ENCODE peak calls at places on chromosomes 7 and 10, in eight cellular contexts. G is mucosa of descending colon; T is A549; C is tibial artery; A is adrenal gland; K is hepatocyte; X is Peyer's patch; W is naive thymus-derived CD4-positive, alpha-beta T cell. J is an unnamed sample.

GRCh38 chr7:129530881-129531391 is 28.6 kb downstream of the SMKR1 start:
- DNase-seq in K (peak; percentile 13), X (no peak), C (no peak), W (no peak), G (no peak), T (peak; percentile 62), A (peak; percentile 10), J (no peak)

GRCh38 chr7:101707587-101707986 is 78.5 kb upstream of the MYL10 start:
- DNase-seq in C (no peak), K (peak; percentile 53), T (no peak), X (peak; percentile 75), A (no peak), G (peak; percentile 82), W (no peak), J (no peak)

GRCh38 chr10:60856405-60856804 is 78.1 kb downstream of the CDK1 start:
- DNase-seq in A (no peak), W (no peak), X (no peak), G (no peak), C (no peak), T (no peak), K (no peak), J (no peak)

GRCh38 chr10:782751-783648 is 93.5 kb upstream of the DIP2C start:
- DNase-seq in C (no peak), A (no peak), K (no peak), T (no peak), X (peak; percentile 27), G (no peak), W (no peak), J (no peak)

GRCh38 chr10:111303887-111304286 is 227.1 kb downstream of the ADRA2A start:
- DNase-seq in G (no peak), W (no peak), K (no peak), C (no peak), T (no peak), X (no peak), A (no peak), J (no peak)

GRCh38 chr10:133100706-133101463 is 13.2 kb downstream of the ADGRA1 start:
- DNase-seq in A (no peak), K (peak; percentile 41), T (peak; percentile 28), C (no peak), X (no peak), G (peak; percentile 35), W (no peak), J (no peak)

GRCh38 chr10:13414137-13414536 is 66.0 kb upstream of the SEPHS1 start:
- DNase-seq in G (no peak), K (no peak), A (no peak), X (no peak), C (no peak), T (no peak), W (no peak), J (no peak)

GRCh38 chr10:96044686-96045085 is 1.3 kb downstream of the CCNJ start:
- DNase-seq in T (no peak), W (no peak), A (no peak), G (no peak), K (peak; percentile 19), X (no peak), C (no peak), J (no peak)

GRCh38 chr7:98387544-98388226 is 13.2 kb downstream of the BAIAP2L1 start:
- DNase-seq in A (no peak), X (no peak), G (no peak), K (no peak), T (no peak), W (no peak), C (no peak), J (no peak)

GRCh38 chr10:109784236-109784635 is 139.1 kb downstream of the XPNPEP1 start:
- DNase-seq in W (no peak), G (no peak), T (no peak), C (no peak), A (no peak), K (no peak), X (no peak), J (no peak)

GRCh38 chr10:131556897-131557500 is 245.5 kb upstream of the TCERG1L start:
- DNase-seq in W (no peak), K (no peak), A (no peak), C (no peak), T (no peak), G (no peak), X (no peak), J (no peak)
- H3K9me3 ChIP-seq in W (no peaks in the 10 kb centered on the region), K (no peaks in the 10 kb centered on the region), A (no peaks in the 10 kb centered on the region), C (no peaks in the 10 kb centered on the region), T (no peaks in the 10 kb centered on the region), G (no peaks in the 10 kb centered on the region), X (no peaks in the 10 kb centered on the region), J (no peaks in the 10 kb centered on the region)

GRCh38 chr7:157502701-157503111 is 165.9 kb downstream of the DNAJB6 start:
- DNase-seq in G (no peak), W (peak; percentile 92), T (no peak), K (no peak), C (no peak), X (peak; percentile 74), A (peak; percentile 13), J (peak; percentile 55)

GRCh38 chr7:157505646-157506045 is 168.8 kb downstream of the DNAJB6 start:
- DNase-seq in W (no peak), G (no peak), C (no peak), K (no peak), T (no peak), X (no peak), A (no peak), J (no peak)

GRCh38 chr7:157500171-157500960 is 163.6 kb downstream of the DNAJB6 start:
- DNase-seq in X (peak; percentile 29), W (no peak), G (no peak), A (no peak), C (peak; percentile 7), T (no peak), K (no peak), J (no peak)

GRCh38 chr7:157501576-157501975 is 164.8 kb downstream of the DNAJB6 start:
- DNase-seq in A (no peak), W (no peak), G (no peak), X (peak; percentile 39), T (no peak), C (no peak), K (no peak), J (peak; percentile 43)

GRCh38 chr7:157503229-157503628 is 166.4 kb downstream of the DNAJB6 start:
- DNase-seq in W (no peak), C (no peak), G (no peak), K (no peak), X (no peak), T (no peak), A (no peak), J (no peak)
- H3K9me3 ChIP-seq in W (peaks cover 6% of the 10 kb centered on the region), C (peaks cover 7% of the 10 kb centered on the region), G (no peaks in the 10 kb centered on the region), K (no peaks in the 10 kb centered on the region), X (no peaks in the 10 kb centered on the region), T (peaks cover 16% of the 10 kb centered on the region), A (no peaks in the 10 kb centered on the region), J (no peaks in the 10 kb centered on the region)

DNA sequence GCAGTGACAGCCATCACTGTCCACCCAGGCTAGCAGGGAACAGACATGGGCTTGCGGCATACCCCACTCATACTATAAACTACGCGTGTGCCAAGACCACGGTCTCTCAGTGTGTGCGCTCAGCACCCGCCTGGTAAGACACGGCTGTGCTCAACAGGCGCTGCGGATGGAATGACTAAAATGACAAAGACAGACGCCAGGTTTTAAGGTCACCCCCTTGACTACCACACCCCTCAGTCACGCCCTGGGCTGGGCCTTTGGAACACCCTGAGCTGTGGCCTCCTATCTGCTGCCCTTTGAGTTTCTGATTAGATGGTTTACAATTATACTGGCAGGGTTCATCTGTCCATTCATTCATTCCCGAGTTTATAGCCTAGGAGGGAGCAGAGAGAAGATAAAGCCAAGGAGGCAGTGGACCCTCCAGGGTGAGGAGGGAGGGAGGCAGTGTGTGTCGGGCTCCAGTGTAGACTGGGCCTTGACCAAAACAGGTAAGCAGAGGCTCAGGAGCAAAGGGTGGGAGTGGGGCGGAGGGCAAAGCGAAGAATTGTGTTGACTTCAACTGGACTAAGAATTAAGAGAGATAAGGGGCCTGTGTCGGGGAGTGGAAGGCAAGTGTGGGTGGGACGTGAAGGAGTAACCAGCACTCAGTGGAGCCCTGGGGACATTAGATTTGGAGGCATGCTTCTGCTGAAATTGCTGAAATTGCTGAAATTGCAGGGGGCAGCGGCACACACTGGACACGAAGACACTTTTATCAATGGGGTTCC is 35.0 kb downstream of the TNS3 start:
- DNase-seq in G (peak; percentile 89), A (no peak), X (peak; percentile 91), K (peak; percentile 64), C (no peak), T (no peak), W (no peak), J (no peak)
- H3K9me3 ChIP-seq in G (no peaks in the 10 kb centered on the region), A (no peaks in the 10 kb centered on the region), X (no peaks in the 10 kb centered on the region), K (no peaks in the 10 kb centered on the region), C (no peaks in the 10 kb centered on the region), T (no peaks in the 10 kb centered on the region), W (no peaks in the 10 kb centered on the region), J (no peaks in the 10 kb centered on the region)

GRCh38 chr7:63024446-63024845 is 974.2 kb upstream of the ZNF722 start:
- DNase-seq in G (no peak), X (no peak), K (no peak), C (no peak), A (no peak), W (no peak), T (no peak), J (no peak)

GRCh38 chr7:63028376-63029206 is 970.1 kb upstream of the ZNF722 start:
- DNase-seq in G (no peak), T (no peak), A (no peak), K (no peak), X (no peak), W (no peak), C (no peak), J (no peak)

GRCh38 chr7:63027075-63027474 is 971.6 kb upstream of the ZNF722 start:
- DNase-seq in X (no peak), W (no peak), A (no peak), T (no peak), G (no peak), C (no peak), K (no peak), J (no peak)

GRCh38 chr7:63023182-63023787 is 975.4 kb upstream of the ZNF722 start:
- DNase-seq in C (no peak), G (no peak), K (no peak), W (no peak), A (no peak), T (no peak), X (no peak), J (no peak)

GRCh38 chr7:63025815-63026214 is 972.8 kb upstream of the ZNF722 start:
- DNase-seq in T (no peak), A (no peak), X (no peak), G (no peak), K (no peak), W (no peak), C (no peak), J (no peak)
- H3K9me3 ChIP-seq in T (peaks cover 6% of the 10 kb centered on the region), A (no peaks in the 10 kb centered on the region), X (no peaks in the 10 kb centered on the region), G (peaks cover 67% of the 10 kb centered on the region), K (peaks cover 11% of the 10 kb centered on the region), W (peaks cover 9% of the 10 kb centered on the region), C (no peaks in the 10 kb centered on the region), J (peaks cover 10% of the 10 kb centered on the region)

GRCh38 chr7:158073845-158074840 is 513.5 kb downstream of the PTPRN2 start:
- DNase-seq in K (no peak), A (no peak), W (no peak), G (no peak), C (no peak), T (no peak), X (peak; percentile 22), J (no peak)
- H3K9me3 ChIP-seq in K (no peaks in the 10 kb centered on the region), A (no peaks in the 10 kb centered on the region), W (no peaks in the 10 kb centered on the region), G (no peaks in the 10 kb centered on the region), C (no peaks in the 10 kb centered on the region), T (peaks cover 3% of the 10 kb centered on the region), X (no peaks in the 10 kb centered on the region), J (no peaks in the 10 kb centered on the region)

J was measured in T-helper 17 cell.